ENCODE peak calls at places on chromosome 2, in ten cellular contexts. I is HT-29, L is NCI-H69, B is left colon, Q is substantia nigra, S is ACHN, J is KG1, H is RWPE1, A is ELR, K is G401. R is an unnamed sample.
A peak's percentile ranks its signal among the peaks of the same experiment; 100 is the strongest.

GRCh38 chr2:650343-651310 is 26.6 kb downstream of the TMEM18 start:
- DNase-seq in I (no peak), L (no peak), B (no peak), Q (no peak), S (no peak), J (no peak), H (no peak), A (no peak), K (no peak), R (no peak)

GRCh38 chr2:120473522-120474271 is 127.8 kb downstream of the INHBB start:
- DNase-seq in I (no peak), L (no peak), B (peak; percentile 33), Q (no peak), S (no peak), J (no peak), H (peak; percentile 58), A (no peak), K (no peak), R (no peak)

GRCh38 chr2:241673797-241674725 is 12.6 kb downstream of the DTYMK start:
- DNase-seq in I (no peak), L (peak; percentile 3), B (no peak), Q (no peak), S (no peak), J (no peak), H (no peak), A (peak; percentile 63), K (peak; percentile 89), R (peak; percentile 15)

GRCh38 chr2:183207110-183207509 is 82.9 kb downstream of the NUP35 start:
- DNase-seq in I (peak; percentile 16), L (no peak), B (no peak), Q (no peak), S (peak; percentile 73), J (no peak), H (no peak), A (peak; percentile 17), K (no peak), R (no peak)

GRCh38 chr2:162888641-162889040 is 50.1 kb upstream of the KCNH7 start:
- DNase-seq in I (peak; percentile 7), L (peak; percentile 45), B (no peak), Q (no peak), S (no peak), J (peak; percentile 1), H (no peak), A (no peak), K (no peak), R (no peak)

GRCh38 chr2:29215073-29215472 is 99.9 kb downstream of the CLIP4 start:
- DNase-seq in I (no peak), L (peak; percentile 12), B (no peak), Q (no peak), S (no peak), J (no peak), H (no peak), A (no peak), K (no peak), R (no peak)

GRCh38 chr2:181959508-181959907 is 26.1 kb upstream of the PPP1R1C start:
- DNase-seq in I (no peak), L (no peak), B (no peak), Q (no peak), S (no peak), J (no peak), H (no peak), A (peak; percentile 69), K (no peak), R (no peak)

GRCh38 chr2:96239745-96240264 is 26.0 kb downstream of the TMEM127 start:
- DNase-seq in I (no peak), L (no peak), B (no peak), Q (no peak), S (no peak), J (no peak), H (no peak), A (no peak), K (no peak), R (no peak)

GRCh38 chr2:80863166-80863714 is 558.7 kb upstream of the LRRTM1 start:
- DNase-seq in I (no peak), L (no peak), B (no peak), Q (no peak), S (no peak), J (no peak), H (no peak), A (no peak), K (no peak), R (no peak)

GRCh38 chr2:152523091-152523490 is 188.1 kb downstream of the FMNL2 start:
- DNase-seq in I (no peak), L (no peak), B (no peak), Q (no peak), S (no peak), J (no peak), H (no peak), A (peak; percentile 78), K (no peak), R (no peak)

GRCh38 chr2:100124746-100125145 is 17.6 kb downstream of the AFF3 start:
- DNase-seq in I (no peak), L (no peak), B (no peak), Q (no peak), S (peak; percentile 35), J (no peak), H (peak; percentile 65), A (peak; percentile 73), K (no peak), R (no peak)

GRCh38 chr2:566379-567313 is 110.6 kb downstream of the TMEM18 start:
- DNase-seq in I (no peak), L (no peak), B (no peak), Q (no peak), S (no peak), J (no peak), H (no peak), A (no peak), K (no peak), R (no peak)

GRCh38 chr2:223545830-223546229 is 56.3 kb downstream of the SCG2 start:
- DNase-seq in I (no peak), L (peak; percentile 76), B (no peak), Q (no peak), S (no peak), J (no peak), H (no peak), A (no peak), K (no peak), R (no peak)

GRCh38 chr2:121707920-121708361 is 28.7 kb downstream of the NIFK start:
- DNase-seq in I (peak; percentile 85), L (no peak), B (peak; percentile 70), Q (no peak), S (peak; percentile 81), J (no peak), H (no peak), A (no peak), K (no peak), R (no peak)

GRCh38 chr2:224055101-224055500 is 16.0 kb upstream of the SERPINE2 start:
- DNase-seq in I (no peak), L (no peak), B (no peak), Q (no peak), S (no peak), J (no peak), H (no peak), A (peak; percentile 19), K (no peak), R (no peak)

GRCh38 chr2:186853871-186854435 is 5.0 kb upstream of the ZSWIM2 start:
- DNase-seq in I (no peak), L (no peak), B (no peak), Q (no peak), S (no peak), J (no peak), H (no peak), A (peak; percentile 40), K (no peak), R (no peak)

GRCh38 chr2:230011617-230012016 is 57.1 kb downstream of the SLC16A14 start:
- DNase-seq in I (no peak), L (no peak), B (no peak), Q (no peak), S (no peak), J (no peak), H (no peak), A (peak; percentile 50), K (no peak), R (no peak)

GRCh38 chr2:170013802-170014551 is 164.0 kb upstream of the MYO3B start:
- DNase-seq in I (no peak), L (no peak), B (no peak), Q (no peak), S (no peak), J (no peak), H (no peak), A (no peak), K (peak; percentile 91), R (no peak)

R was measured in occipital lobe.